ENCODE peak calls at places on chromosomes 2 and 18, in four cellular contexts. One of them, this sample, is unnamed.

GRCh38 chr2:189214484-189214883 is 34.9 kb upstream of the COL5A2 start:
- DNase-seq in fibroblast of lung: no peak
- DNase-seq in HepG2: no peak
- DNase-seq in HCT116: no peak
- DNase-seq in this sample: no peak

GRCh38 chr2:181465686-181466375 is 8.6 kb downstream of the ITGA4 start:
- DNase-seq in fibroblast of lung: peak; percentile 87
- DNase-seq in HepG2: no peak
- DNase-seq in HCT116: no peak
- DNase-seq in this sample: no peak

GRCh38 chr2:118965737-118966136 is 23.7 kb downstream of the MARCO start:
- DNase-seq in fibroblast of lung: no peak
- DNase-seq in HepG2: no peak
- DNase-seq in HCT116: no peak
- DNase-seq in this sample: no peak

GRCh38 chr2:155633060-155633839 is 699.3 kb downstream of the NR4A2 start:
- DNase-seq in fibroblast of lung: no peak
- DNase-seq in HepG2: no peak
- DNase-seq in HCT116: no peak
- DNase-seq in this sample: no peak

GRCh38 chr2:165795011-165795410 is 964 bp upstream of the GALNT3 start:
- DNase-seq in fibroblast of lung: no peak
- DNase-seq in HepG2: no peak
- DNase-seq in HCT116: no peak
- DNase-seq in this sample: peak; percentile 29

GRCh38 chr2:224379986-224380385 is 21.9 kb downstream of the FAM124B start:
- DNase-seq in fibroblast of lung: no peak
- DNase-seq in HepG2: no peak
- DNase-seq in HCT116: no peak
- DNase-seq in this sample: no peak

GRCh38 chr18:50065039-50065438 is 129.9 kb downstream of the MYO5B start:
- DNase-seq in fibroblast of lung: no peak
- DNase-seq in HepG2: peak; percentile 42
- DNase-seq in HCT116: no peak
- DNase-seq in this sample: no peak

GRCh38 chr2:69980408-69980807 is 19.0 kb upstream of the ASPRV1 start:
- DNase-seq in fibroblast of lung: peak; percentile 67
- DNase-seq in HepG2: no peak
- DNase-seq in HCT116: no peak
- DNase-seq in this sample: no peak

GRCh38 chr2:168247341-168248305 is at the start of gene STK39:
- DNase-seq in fibroblast of lung: peak; percentile 73
- DNase-seq in HepG2: peak; percentile 68
- DNase-seq in HCT116: peak; percentile 45
- DNase-seq in this sample: peak; percentile 76

GRCh38 chr2:51812138-51812866 is 780.4 kb upstream of the NRXN1 start:
- DNase-seq in fibroblast of lung: peak; percentile 39
- DNase-seq in HepG2: no peak
- DNase-seq in HCT116: peak; percentile 1
- DNase-seq in this sample: no peak

GRCh38 chr2:143574069-143574468 is 444.9 kb downstream of the ARHGAP15 start:
- DNase-seq in fibroblast of lung: no peak
- DNase-seq in HepG2: no peak
- DNase-seq in HCT116: no peak
- DNase-seq in this sample: no peak

GRCh38 chr2:124339709-124340108 is 314.6 kb downstream of the CNTNAP5 start:
- DNase-seq in fibroblast of lung: no peak
- DNase-seq in HepG2: no peak
- DNase-seq in HCT116: no peak
- DNase-seq in this sample: no peak

GRCh38 chr18:45792551-45793294 is 32.8 kb upstream of the SIGLEC15 start:
- DNase-seq in fibroblast of lung: peak; percentile 66
- DNase-seq in HepG2: no peak
- DNase-seq in HCT116: no peak
- DNase-seq in this sample: no peak

GRCh38 chr2:85794038-85794441 is 40.2 kb downstream of the ATOH8 start:
- DNase-seq in fibroblast of lung: no peak
- DNase-seq in HepG2: peak; percentile 96
- DNase-seq in HCT116: no peak
- DNase-seq in this sample: no peak
- H3K4me1 ChIP-seq in fibroblast of lung: peaks cover 25% of the 10 kb centered on the region
- H3K4me1 ChIP-seq in HepG2: peaks cover 57% of the 10 kb centered on the region
- H3K4me1 ChIP-seq in HCT116: peaks cover 8% of the 10 kb centered on the region
- H3K4me1 ChIP-seq in this sample: no peaks in the 10 kb centered on the region

DNA sequence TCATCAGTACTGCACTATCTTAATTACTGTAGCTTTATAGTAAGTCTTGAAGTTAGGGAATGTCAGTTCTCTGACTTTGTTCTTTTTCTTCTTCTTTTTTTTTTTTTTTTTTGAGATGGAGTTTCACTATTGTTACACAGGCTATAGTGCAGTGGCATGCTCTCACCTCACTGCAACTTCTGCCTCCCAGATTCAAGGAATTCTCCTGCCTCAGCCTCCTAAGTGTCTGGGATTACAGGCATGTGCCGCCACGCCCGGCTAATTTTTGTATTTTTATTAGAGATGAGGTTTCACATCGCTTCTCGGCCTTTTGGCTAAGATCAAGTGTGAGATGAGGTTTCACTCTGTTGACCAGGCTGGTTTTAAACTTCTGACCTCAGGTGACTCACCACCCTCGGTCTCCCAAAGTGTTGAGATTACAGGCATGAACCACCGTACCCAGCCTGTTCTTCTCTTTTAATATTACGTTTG is 41.9 kb upstream of the TANC1 start:
- DNase-seq in fibroblast of lung: peak; percentile 86
- DNase-seq in HepG2: peak; percentile 30
- DNase-seq in HCT116: peak; percentile 34
- DNase-seq in this sample: no peak
- H3K4me3 ChIP-seq in fibroblast of lung: no peak overlapping the region
- H3K4me3 ChIP-seq in HepG2: no peak overlapping the region
- H3K4me3 ChIP-seq in HCT116: peak overlapping the region; percentile 24
- H3K4me3 ChIP-seq in this sample: no peak overlapping the region

DNA sequence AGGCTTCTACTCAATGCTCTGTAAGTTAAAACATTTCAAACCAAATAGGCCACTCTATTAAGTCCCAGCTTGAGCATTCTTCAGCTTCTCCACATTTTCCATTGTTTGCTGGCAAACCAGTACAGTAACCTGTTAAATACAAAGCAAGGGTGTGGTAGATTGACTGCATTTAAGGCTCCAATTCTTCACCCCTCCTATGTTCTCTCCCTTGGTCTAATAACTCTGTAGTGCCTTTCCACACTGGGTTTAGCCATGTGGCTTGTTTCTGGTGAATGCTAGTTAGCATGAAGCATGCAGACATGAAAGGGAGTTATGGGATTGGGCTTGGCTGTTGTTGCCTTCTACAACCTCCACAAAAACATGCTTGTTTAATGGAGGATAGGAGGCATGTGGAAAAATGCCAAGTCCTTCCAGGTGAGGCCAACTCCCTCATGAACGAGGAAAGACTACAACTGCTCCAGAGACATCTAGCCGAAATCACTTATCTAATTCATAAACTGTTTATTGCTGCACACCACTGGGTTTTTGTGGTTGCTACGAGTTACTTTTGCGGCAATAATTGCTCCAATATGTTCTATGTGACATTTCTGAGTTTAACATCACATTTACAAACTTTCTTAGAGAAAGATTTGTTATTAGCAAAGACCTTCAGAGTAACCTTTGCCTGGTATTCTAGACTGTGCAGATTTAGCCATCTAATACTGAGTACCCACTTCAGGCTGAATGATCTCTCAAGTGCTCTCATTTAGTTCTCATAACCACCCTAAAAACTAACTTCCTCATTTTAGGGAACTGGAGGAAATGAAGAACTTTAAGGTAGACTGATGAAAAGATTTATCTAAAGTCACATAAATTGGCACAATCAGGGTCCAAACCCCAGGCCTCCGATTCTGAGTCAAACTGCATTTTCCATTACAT is 104.0 kb downstream of the SMAD2 start:
- DNase-seq in fibroblast of lung: no peak
- DNase-seq in HepG2: no peak
- DNase-seq in HCT116: no peak
- DNase-seq in this sample: peak; percentile 22
- H3K9ac ChIP-seq in fibroblast of lung: no peak overlapping the region
- H3K9ac ChIP-seq in HepG2: no peak overlapping the region
- H3K9ac ChIP-seq in HCT116: no peak overlapping the region
- H3K9ac ChIP-seq in this sample: no peak overlapping the region

GRCh38 chr18:70931942-70932814 is 643.3 kb downstream of the SOCS6 start:
- DNase-seq in fibroblast of lung: peak; percentile 59
- DNase-seq in HepG2: peak; percentile 3
- DNase-seq in HCT116: no peak
- DNase-seq in this sample: no peak
- H3K4me1 ChIP-seq in fibroblast of lung: no peaks in the 10 kb centered on the region
- H3K4me1 ChIP-seq in HepG2: no peaks in the 10 kb centered on the region
- H3K4me1 ChIP-seq in HCT116: no peaks in the 10 kb centered on the region
- H3K4me1 ChIP-seq in this sample: no peaks in the 10 kb centered on the region

GRCh38 chr2:101400048-101400447 is 12.7 kb upstream of the CREG2 start:
- DNase-seq in fibroblast of lung: no peak
- DNase-seq in HepG2: no peak
- DNase-seq in HCT116: no peak
- DNase-seq in this sample: peak; percentile 36

GRCh38 chr2:101395545-101396351 is 8.4 kb upstream of the CREG2 start:
- DNase-seq in fibroblast of lung: no peak
- DNase-seq in HepG2: no peak
- DNase-seq in HCT116: no peak
- DNase-seq in this sample: no peak

GRCh38 chr2:101399001-101399794 is 11.9 kb upstream of the CREG2 start:
- DNase-seq in fibroblast of lung: no peak
- DNase-seq in HepG2: no peak
- DNase-seq in HCT116: no peak
- DNase-seq in this sample: no peak

GRCh38 chr2:101398026-101398830 is 10.9 kb upstream of the CREG2 start:
- DNase-seq in fibroblast of lung: no peak
- DNase-seq in HepG2: no peak
- DNase-seq in HCT116: no peak
- DNase-seq in this sample: no peak

GRCh38 chr2:101396352-101396717 is 9.0 kb upstream of the CREG2 start:
- DNase-seq in fibroblast of lung: peak; percentile 93
- DNase-seq in HepG2: peak; percentile 45
- DNase-seq in HCT116: no peak
- DNase-seq in this sample: no peak
- H3K4me3 ChIP-seq in fibroblast of lung: no peak overlapping the region
- H3K4me3 ChIP-seq in HepG2: no peak overlapping the region
- H3K4me3 ChIP-seq in HCT116: no peak overlapping the region
- H3K4me3 ChIP-seq in this sample: no peak overlapping the region

GRCh38 chr2:106058469-106059137 is 135.5 kb downstream of the UXS1 start:
- DNase-seq in fibroblast of lung: no peak
- DNase-seq in HepG2: no peak
- DNase-seq in HCT116: no peak
- DNase-seq in this sample: no peak
- H3K9ac ChIP-seq in fibroblast of lung: no peak overlapping the region
- H3K9ac ChIP-seq in HepG2: no peak overlapping the region
- H3K9ac ChIP-seq in HCT116: no peak overlapping the region
- H3K9ac ChIP-seq in this sample: no peak overlapping the region

DNA sequence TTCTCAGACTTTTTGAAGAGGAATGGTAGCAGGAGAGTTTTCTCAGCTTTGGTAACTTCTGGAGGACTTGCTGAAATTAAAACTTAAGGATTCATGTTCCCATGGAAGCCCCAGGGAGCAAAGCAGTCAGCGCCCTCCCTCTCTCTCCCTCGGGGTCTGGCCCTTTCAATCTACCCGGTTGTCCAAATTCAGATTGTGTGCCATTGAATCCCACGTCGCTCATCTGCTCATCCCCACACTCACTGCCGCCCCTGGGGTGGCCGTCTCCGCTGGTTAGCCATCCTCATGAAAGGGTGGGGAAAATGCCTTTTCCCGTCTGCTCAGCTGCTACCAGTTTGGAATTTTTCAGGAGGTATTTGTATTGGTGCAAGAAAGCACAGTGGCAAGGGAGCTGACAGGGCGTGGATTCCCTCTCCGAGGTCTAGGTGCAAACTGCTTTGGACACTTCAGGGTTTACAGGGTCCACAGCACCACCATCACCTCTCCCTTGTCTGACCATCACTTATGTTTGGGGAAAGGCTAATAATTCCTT is 27.1 kb downstream of the MCFD2 start:
- DNase-seq in fibroblast of lung: no peak
- DNase-seq in HepG2: no peak
- DNase-seq in HCT116: no peak
- DNase-seq in this sample: no peak
- H3K4me1 ChIP-seq in fibroblast of lung: peaks cover 20% of the 10 kb centered on the region
- H3K4me1 ChIP-seq in HepG2: peaks cover 8% of the 10 kb centered on the region
- H3K4me1 ChIP-seq in HCT116: peaks cover 5% of the 10 kb centered on the region
- H3K4me1 ChIP-seq in this sample: no peaks in the 10 kb centered on the region

GRCh38 chr2:28956415-28956826 is 24.7 kb upstream of the TOGARAM2 start:
- DNase-seq in fibroblast of lung: peak; percentile 36
- DNase-seq in HepG2: peak; percentile 62
- DNase-seq in HCT116: peak; percentile 18
- DNase-seq in this sample: no peak
- H3K4me3 ChIP-seq in fibroblast of lung: no peak overlapping the region
- H3K4me3 ChIP-seq in HepG2: peak overlapping the region; percentile 22
- H3K4me3 ChIP-seq in HCT116: peak overlapping the region; percentile 42
- H3K4me3 ChIP-seq in this sample: no peak overlapping the region

DNA sequence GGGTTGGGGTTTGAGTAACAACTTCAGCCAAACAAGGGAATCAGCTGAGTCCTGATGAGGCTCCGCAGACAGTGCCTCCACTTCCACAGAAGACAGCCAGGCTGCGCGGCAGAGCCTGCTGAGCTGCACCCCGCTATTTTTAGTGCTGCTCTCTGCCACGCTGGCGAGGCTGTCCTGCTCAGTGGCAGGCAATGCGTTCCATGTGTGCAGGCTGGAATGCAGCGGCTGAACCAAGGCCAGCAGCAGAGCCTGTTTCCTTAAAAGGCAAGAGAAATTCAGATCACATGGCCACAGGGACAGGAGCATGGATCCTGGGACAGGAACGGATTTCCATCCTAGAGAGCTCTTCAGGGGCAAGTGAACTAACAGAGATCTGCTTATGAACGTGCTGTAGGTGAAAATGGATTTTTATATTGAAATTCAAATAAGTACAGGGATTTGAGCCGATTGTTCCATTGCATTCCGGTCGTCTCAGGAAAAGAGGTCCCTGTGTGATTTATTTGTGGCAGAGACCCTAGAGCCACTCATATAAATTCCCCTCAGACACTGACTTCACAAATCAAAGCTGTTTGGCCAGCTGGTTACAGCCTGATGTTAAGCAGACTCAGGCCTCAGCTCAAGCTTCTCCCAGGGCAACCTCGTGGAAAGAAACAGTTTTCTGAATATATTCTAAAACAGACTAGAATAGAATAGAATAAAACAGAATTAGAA is 98.6 kb downstream of the COL6A3 start:
- DNase-seq in fibroblast of lung: peak; percentile 98
- DNase-seq in HepG2: peak; percentile 71
- DNase-seq in HCT116: no peak
- DNase-seq in this sample: peak; percentile 54
- H3K9ac ChIP-seq in fibroblast of lung: no peak overlapping the region
- H3K9ac ChIP-seq in HepG2: no peak overlapping the region
- H3K9ac ChIP-seq in HCT116: no peak overlapping the region
- H3K9ac ChIP-seq in this sample: no peak overlapping the region